ENCODE peak calls at places on chromosomes 5 and 9, in seven cellular contexts. One of them, this sample, is unnamed.

GRCh38 chr5:10632110-10632903 is 68.4 kb downstream of the ANKRD33B start:
- DNase-seq in CD8-positive, alpha-beta memory T cell: peak; percentile 23
- DNase-seq in NT2/D1: no peak
- DNase-seq in GM23248: no peak
- DNase-seq in heart left ventricle: no peak
- DNase-seq in adrenal gland: no peak
- DNase-seq in A549: no peak
- DNase-seq in this sample: no peak

GRCh38 chr9:133854785-133855184 is 116.6 kb upstream of the SARDH start:
- DNase-seq in NT2/D1: no peak
- DNase-seq in A549: no peak
- DNase-seq in adrenal gland: no peak
- DNase-seq in GM23248: no peak
- DNase-seq in heart left ventricle: no peak
- DNase-seq in CD8-positive, alpha-beta memory T cell: no peak
- DNase-seq in this sample: no peak

GRCh38 chr9:33524431-33524947 is 438 bp downstream of the ANKRD18B start:
- DNase-seq in CD8-positive, alpha-beta memory T cell: no peak
- DNase-seq in heart left ventricle: no peak
- DNase-seq in GM23248: peak; percentile 28
- DNase-seq in A549: peak; percentile 33
- DNase-seq in adrenal gland: no peak
- DNase-seq in NT2/D1: peak; percentile 8
- DNase-seq in this sample: peak; percentile 26

GRCh38 chr5:136776022-136776927 is 410.9 kb upstream of the TRPC7 start:
- DNase-seq in adrenal gland: no peak
- DNase-seq in GM23248: peak; percentile 42
- DNase-seq in heart left ventricle: no peak
- DNase-seq in NT2/D1: no peak
- DNase-seq in A549: no peak
- DNase-seq in CD8-positive, alpha-beta memory T cell: no peak
- DNase-seq in this sample: no peak

GRCh38 chr5:52779213-52779612 is 8.5 kb upstream of the ITGA1 start:
- DNase-seq in CD8-positive, alpha-beta memory T cell: no peak
- DNase-seq in adrenal gland: no peak
- DNase-seq in GM23248: no peak
- DNase-seq in heart left ventricle: no peak
- DNase-seq in A549: no peak
- DNase-seq in NT2/D1: no peak
- DNase-seq in this sample: no peak

GRCh38 chr9:27377811-27378345 is 80.9 kb upstream of the EQTN start:
- DNase-seq in heart left ventricle: no peak
- DNase-seq in NT2/D1: no peak
- DNase-seq in adrenal gland: no peak
- DNase-seq in GM23248: no peak
- DNase-seq in CD8-positive, alpha-beta memory T cell: no peak
- DNase-seq in A549: no peak
- DNase-seq in this sample: no peak

GRCh38 chr9:12503606-12504122 is 189.5 kb upstream of the TYRP1 start:
- DNase-seq in GM23248: no peak
- DNase-seq in NT2/D1: no peak
- DNase-seq in adrenal gland: no peak
- DNase-seq in A549: no peak
- DNase-seq in CD8-positive, alpha-beta memory T cell: no peak
- DNase-seq in heart left ventricle: no peak
- DNase-seq in this sample: no peak

GRCh38 chr9:98034593-98035546 is 21.7 kb upstream of the NANS start:
- DNase-seq in heart left ventricle: peak; percentile 82
- DNase-seq in GM23248: peak; percentile 78
- DNase-seq in NT2/D1: peak; percentile 84
- DNase-seq in A549: peak; percentile 83
- DNase-seq in adrenal gland: peak; percentile 87
- DNase-seq in CD8-positive, alpha-beta memory T cell: peak; percentile 88
- DNase-seq in this sample: peak; percentile 80

GRCh38 chr5:158080112-158080511 is 221.2 kb upstream of the CLINT1 start:
- DNase-seq in A549: no peak
- DNase-seq in GM23248: no peak
- DNase-seq in CD8-positive, alpha-beta memory T cell: no peak
- DNase-seq in NT2/D1: peak; percentile 15
- DNase-seq in adrenal gland: no peak
- DNase-seq in heart left ventricle: no peak
- DNase-seq in this sample: no peak

GRCh38 chr5:178383301-178383918 is 150.8 kb upstream of the PHYKPL start:
- DNase-seq in GM23248: no peak
- DNase-seq in CD8-positive, alpha-beta memory T cell: no peak
- DNase-seq in A549: no peak
- DNase-seq in NT2/D1: no peak
- DNase-seq in adrenal gland: no peak
- DNase-seq in heart left ventricle: no peak
- DNase-seq in this sample: no peak

GRCh38 chr9:103755986-103756385 is 338.1 kb upstream of the SMC2 start:
- DNase-seq in CD8-positive, alpha-beta memory T cell: no peak
- DNase-seq in A549: no peak
- DNase-seq in NT2/D1: no peak
- DNase-seq in heart left ventricle: no peak
- DNase-seq in adrenal gland: no peak
- DNase-seq in GM23248: no peak
- DNase-seq in this sample: no peak

GRCh38 chr9:109315889-109316640 is 4.8 kb downstream of the EPB41L4B start:
- DNase-seq in heart left ventricle: peak; percentile 72
- DNase-seq in NT2/D1: no peak
- DNase-seq in A549: peak; percentile 91
- DNase-seq in CD8-positive, alpha-beta memory T cell: no peak
- DNase-seq in GM23248: peak; percentile 99
- DNase-seq in adrenal gland: peak; percentile 81
- DNase-seq in this sample: peak; percentile 96

GRCh38 chr5:151121652-151122051 is 35.9 kb downstream of the ANXA6 start:
- DNase-seq in NT2/D1: no peak
- DNase-seq in CD8-positive, alpha-beta memory T cell: no peak
- DNase-seq in adrenal gland: no peak
- DNase-seq in heart left ventricle: no peak
- DNase-seq in A549: no peak
- DNase-seq in GM23248: no peak
- DNase-seq in this sample: no peak

GRCh38 chr5:175772747-175773533 is 98.4 kb upstream of the CPLX2 start:
- DNase-seq in adrenal gland: no peak
- DNase-seq in NT2/D1: no peak
- DNase-seq in CD8-positive, alpha-beta memory T cell: no peak
- DNase-seq in heart left ventricle: no peak
- DNase-seq in GM23248: no peak
- DNase-seq in A549: no peak
- DNase-seq in this sample: no peak

GRCh38 chr5:107153304-107153703 is 517.4 kb downstream of the EFNA5 start:
- DNase-seq in adrenal gland: no peak
- DNase-seq in A549: no peak
- DNase-seq in heart left ventricle: no peak
- DNase-seq in NT2/D1: no peak
- DNase-seq in GM23248: no peak
- DNase-seq in CD8-positive, alpha-beta memory T cell: no peak
- DNase-seq in this sample: no peak

GRCh38 chr5:168342985-168343384 is 51.5 kb downstream of the WWC1 start:
- DNase-seq in CD8-positive, alpha-beta memory T cell: no peak
- DNase-seq in GM23248: no peak
- DNase-seq in A549: no peak
- DNase-seq in NT2/D1: no peak
- DNase-seq in heart left ventricle: no peak
- DNase-seq in adrenal gland: no peak
- DNase-seq in this sample: no peak

GRCh38 chr9:83296123-83296522 is 233.2 kb upstream of the RASEF start:
- DNase-seq in heart left ventricle: no peak
- DNase-seq in adrenal gland: no peak
- DNase-seq in A549: no peak
- DNase-seq in NT2/D1: no peak
- DNase-seq in CD8-positive, alpha-beta memory T cell: no peak
- DNase-seq in GM23248: no peak
- DNase-seq in this sample: no peak

GRCh38 chr5:40477856-40478546 is 201.7 kb upstream of the PTGER4 start:
- DNase-seq in A549: peak; percentile 10
- DNase-seq in NT2/D1: no peak
- DNase-seq in CD8-positive, alpha-beta memory T cell: no peak
- DNase-seq in heart left ventricle: no peak
- DNase-seq in adrenal gland: no peak
- DNase-seq in GM23248: peak; percentile 84
- DNase-seq in this sample: peak; percentile 11

GRCh38 chr9:113395000-113395861 is 5.9 kb downstream of the ALAD start:
- DNase-seq in CD8-positive, alpha-beta memory T cell: no peak
- DNase-seq in A549: no peak
- DNase-seq in GM23248: no peak
- DNase-seq in adrenal gland: no peak
- DNase-seq in NT2/D1: no peak
- DNase-seq in heart left ventricle: no peak
- DNase-seq in this sample: no peak

GRCh38 chr5:172007795-172008465 is 1.5 kb upstream of the FBXW11 start:
- DNase-seq in A549: no peak
- DNase-seq in NT2/D1: no peak
- DNase-seq in CD8-positive, alpha-beta memory T cell: no peak
- DNase-seq in GM23248: peak; percentile 70
- DNase-seq in heart left ventricle: no peak
- DNase-seq in adrenal gland: no peak
- DNase-seq in this sample: no peak
- H3K4me3 ChIP-seq in A549: peak overlapping the region; percentile 93
- H3K4me3 ChIP-seq in NT2/D1: peak overlapping the region; percentile 94
- H3K4me3 ChIP-seq in CD8-positive, alpha-beta memory T cell: peak overlapping the region; percentile 100
- H3K4me3 ChIP-seq in GM23248: peak overlapping the region; percentile 92
- H3K4me3 ChIP-seq in heart left ventricle: peak overlapping the region; percentile 94
- H3K4me3 ChIP-seq in adrenal gland: no peak overlapping the region
- H3K4me3 ChIP-seq in this sample: no peak overlapping the region

GRCh38 chr9:132312873-132313272 is 41.9 kb downstream of the SETX start:
- DNase-seq in CD8-positive, alpha-beta memory T cell: no peak
- DNase-seq in heart left ventricle: no peak
- DNase-seq in adrenal gland: no peak
- DNase-seq in GM23248: no peak
- DNase-seq in NT2/D1: no peak
- DNase-seq in A549: peak; percentile 17
- DNase-seq in this sample: no peak

GRCh38 chr9:132312426-132312825 is 42.4 kb downstream of the SETX start:
- DNase-seq in CD8-positive, alpha-beta memory T cell: no peak
- DNase-seq in A549: no peak
- DNase-seq in GM23248: no peak
- DNase-seq in heart left ventricle: no peak
- DNase-seq in adrenal gland: no peak
- DNase-seq in NT2/D1: no peak
- DNase-seq in this sample: no peak

GRCh38 chr9:132311978-132312377 is 42.8 kb downstream of the SETX start:
- DNase-seq in GM23248: no peak
- DNase-seq in CD8-positive, alpha-beta memory T cell: no peak
- DNase-seq in A549: no peak
- DNase-seq in NT2/D1: no peak
- DNase-seq in heart left ventricle: no peak
- DNase-seq in adrenal gland: no peak
- DNase-seq in this sample: no peak

GRCh38 chr9:132309056-132309455 is 45.7 kb downstream of the SETX start:
- DNase-seq in NT2/D1: no peak
- DNase-seq in CD8-positive, alpha-beta memory T cell: no peak
- DNase-seq in GM23248: no peak
- DNase-seq in heart left ventricle: no peak
- DNase-seq in adrenal gland: no peak
- DNase-seq in A549: no peak
- DNase-seq in this sample: peak; percentile 25
- H3K9me3 ChIP-seq in NT2/D1: no peaks in the 10 kb centered on the region
- H3K9me3 ChIP-seq in CD8-positive, alpha-beta memory T cell: no peaks in the 10 kb centered on the region
- H3K9me3 ChIP-seq in GM23248: no peaks in the 10 kb centered on the region
- H3K9me3 ChIP-seq in heart left ventricle: no peaks in the 10 kb centered on the region
- H3K9me3 ChIP-seq in adrenal gland: no peaks in the 10 kb centered on the region
- H3K9me3 ChIP-seq in A549: no peaks in the 10 kb centered on the region
- H3K9me3 ChIP-seq in this sample: no peaks in the 10 kb centered on the region

GRCh38 chr5:6715271-6715670 is 2.0 kb downstream of the TENT4A start:
- DNase-seq in adrenal gland: no peak
- DNase-seq in NT2/D1: no peak
- DNase-seq in CD8-positive, alpha-beta memory T cell: no peak
- DNase-seq in A549: no peak
- DNase-seq in heart left ventricle: no peak
- DNase-seq in GM23248: no peak
- DNase-seq in this sample: no peak

GRCh38 chr5:6715758-6716633 is 2.8 kb downstream of the TENT4A start:
- DNase-seq in heart left ventricle: no peak
- DNase-seq in GM23248: no peak
- DNase-seq in A549: no peak
- DNase-seq in NT2/D1: no peak
- DNase-seq in adrenal gland: no peak
- DNase-seq in CD8-positive, alpha-beta memory T cell: no peak
- DNase-seq in this sample: no peak

GRCh38 chr5:6717687-6718086 is 4.5 kb downstream of the TENT4A start:
- DNase-seq in adrenal gland: no peak
- DNase-seq in heart left ventricle: no peak
- DNase-seq in GM23248: no peak
- DNase-seq in NT2/D1: no peak
- DNase-seq in A549: no peak
- DNase-seq in CD8-positive, alpha-beta memory T cell: no peak
- DNase-seq in this sample: no peak

GRCh38 chr5:6717247-6717646 is 4.0 kb downstream of the TENT4A start:
- DNase-seq in GM23248: no peak
- DNase-seq in A549: no peak
- DNase-seq in adrenal gland: no peak
- DNase-seq in NT2/D1: no peak
- DNase-seq in heart left ventricle: no peak
- DNase-seq in CD8-positive, alpha-beta memory T cell: no peak
- DNase-seq in this sample: no peak

DNA sequence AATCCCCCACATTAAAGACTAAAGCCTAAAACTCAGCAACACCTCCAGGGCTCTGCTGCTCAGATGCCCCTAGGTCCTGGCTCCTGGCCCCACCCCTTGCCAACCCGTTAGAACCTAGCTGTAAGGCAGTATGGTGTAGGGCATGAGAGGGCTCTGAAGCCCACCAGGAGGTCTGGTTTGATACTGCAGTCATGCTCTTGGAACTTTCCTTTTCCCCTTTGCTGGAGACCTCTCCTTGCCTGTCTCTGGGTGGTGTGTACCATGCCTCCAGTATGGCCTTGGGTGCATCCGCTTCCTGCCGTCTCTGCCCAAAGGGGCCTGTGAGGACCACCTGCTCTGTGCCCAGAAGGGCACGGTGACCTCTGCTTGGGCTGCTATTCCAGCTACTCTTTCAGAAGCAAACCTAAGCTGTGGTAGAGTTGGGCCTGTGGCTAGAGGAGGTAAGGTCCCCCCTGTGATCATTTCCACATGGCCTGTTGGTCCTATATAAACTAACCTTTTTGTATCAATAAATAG is 3.5 kb downstream of the TENT4A start:
- DNase-seq in CD8-positive, alpha-beta memory T cell: no peak
- DNase-seq in NT2/D1: no peak
- DNase-seq in adrenal gland: no peak
- DNase-seq in GM23248: no peak
- DNase-seq in A549: no peak
- DNase-seq in heart left ventricle: no peak
- DNase-seq in this sample: no peak
- H3K4me1 ChIP-seq in CD8-positive, alpha-beta memory T cell: peaks cover 64% of the 10 kb centered on the region
- H3K4me1 ChIP-seq in NT2/D1: peaks cover 7% of the 10 kb centered on the region
- H3K4me1 ChIP-seq in adrenal gland: peaks cover 26% of the 10 kb centered on the region
- H3K4me1 ChIP-seq in GM23248: peaks cover 16% of the 10 kb centered on the region
- H3K4me1 ChIP-seq in A549: peaks cover 34% of the 10 kb centered on the region
- H3K4me1 ChIP-seq in heart left ventricle: peaks cover 57% of the 10 kb centered on the region
- H3K4me1 ChIP-seq in this sample: peaks cover 12% of the 10 kb centered on the region

DNA sequence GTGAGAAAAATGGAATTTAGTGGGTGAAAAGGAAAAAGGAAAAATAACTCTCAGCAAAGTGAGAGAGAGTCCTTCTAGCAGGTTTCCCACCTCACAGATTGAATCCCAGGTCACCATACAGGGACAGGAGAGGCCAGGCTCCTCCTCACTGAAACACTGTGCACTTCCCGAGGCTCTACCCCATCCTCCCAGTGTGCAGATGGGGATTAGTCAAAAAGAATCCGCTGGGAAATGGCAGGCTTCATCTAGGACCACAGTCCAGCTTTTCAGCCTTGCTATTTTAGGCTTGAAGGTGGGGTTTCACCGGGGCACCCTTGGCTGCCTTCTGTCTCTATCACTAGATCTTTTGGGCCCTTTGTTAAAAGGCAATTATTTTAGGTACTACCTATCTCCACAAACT is 47.8 kb downstream of the YIPF5 start:
- DNase-seq in CD8-positive, alpha-beta memory T cell: no peak
- DNase-seq in adrenal gland: no peak
- DNase-seq in heart left ventricle: no peak
- DNase-seq in A549: no peak
- DNase-seq in NT2/D1: no peak
- DNase-seq in GM23248: no peak
- DNase-seq in this sample: no peak
- H3K4me3 ChIP-seq in CD8-positive, alpha-beta memory T cell: no peak overlapping the region
- H3K4me3 ChIP-seq in adrenal gland: no peak overlapping the region
- H3K4me3 ChIP-seq in heart left ventricle: no peak overlapping the region
- H3K4me3 ChIP-seq in A549: no peak overlapping the region
- H3K4me3 ChIP-seq in NT2/D1: no peak overlapping the region
- H3K4me3 ChIP-seq in GM23248: no peak overlapping the region
- H3K4me3 ChIP-seq in this sample: no peak overlapping the region